ENCODE peak calls at places on chromosomes 5 and 9, in eight cellular contexts. M, P, O, D, K, U, Q and G are unnamed samples. For H3K9me3, the result is how much of the 10 kb centered on the place peaks cover.

GRCh38 chr9:129679537-129679936 is 14.1 kb downstream of the PRRX2 start:
- DNase-seq in Q (no peak), M (no peak), O (no peak), P (no peak), U (no peak), D (no peak), K (no peak), G (no peak)

GRCh38 chr9:84238652-84239051 is 101.9 kb downstream of the SLC28A3 start:
- DNase-seq in O (no peak), D (no peak), U (peak), Q (no peak), M (no peak), K (no peak), P (no peak), G (no peak)

GRCh38 chr5:61053937-61054336 is 108.3 kb downstream of the SMIM15 start:
- DNase-seq in M (no peak), Q (no peak), P (no peak), K (no peak), D (no peak), O (no peak), U (no peak), G (no peak)

GRCh38 chr5:92662741-92663140 is 918.3 kb downstream of the NR2F1-AS1 start:
- DNase-seq in M (no peak), P (no peak), D (no peak), Q (no peak), O (no peak), K (no peak), U (no peak), G (no peak)

GRCh38 chr5:157679801-157680200 is 8.5 kb downstream of the C5orf52 start:
- DNase-seq in U (no peak), O (no peak), M (no peak), D (no peak), K (no peak), P (no peak), Q (no peak), G (no peak)

GRCh38 chr5:153350192-153350883 is 140.1 kb upstream of the GRIA1 start:
- DNase-seq in Q (no peak), K (no peak), P (no peak), U (no peak), O (no peak), M (no peak), D (peak), G (no peak)

GRCh38 chr9:95757026-95757425 is 118.5 kb upstream of the ERCC6L2 start:
- DNase-seq in P (no peak), O (no peak), D (no peak), Q (no peak), U (no peak), K (no peak), M (no peak), G (no peak)

GRCh38 chr5:83925321-83925877 is 204.7 kb upstream of the HAPLN1 start:
- DNase-seq in P (no peak), K (no peak), D (no peak), O (no peak), M (no peak), Q (no peak), U (peak), G (no peak)

GRCh38 chr9:27572918-27573698 is at the start of gene C9orf72:
- DNase-seq in K (peak), P (peak), U (no peak), O (peak), Q (peak), D (peak), M (peak), G (peak)

GRCh38 chr9:114856210-114856941 is 50.5 kb upstream of the TNFSF15 start:
- DNase-seq in Q (no peak), M (no peak), O (no peak), U (no peak), K (no peak), D (no peak), P (peak), G (no peak)

GRCh38 chr5:137091473-137091872 is 407.7 kb downstream of the SPOCK1 start:
- DNase-seq in M (no peak), U (no peak), Q (no peak), O (no peak), D (peak), P (no peak), K (no peak), G (no peak)

GRCh38 chr5:181204561-181205401 is at the start of gene TRIM7:
- DNase-seq in K (peak), Q (peak), P (peak), O (no peak), D (peak), U (no peak), M (no peak), G (no peak)

GRCh38 chr9:15831384-15831783 is 278.5 kb downstream of the CCDC171 start:
- DNase-seq in M (no peak), O (no peak), U (no peak), P (no peak), K (no peak), D (no peak), Q (no peak), G (no peak)

GRCh38 chr9:106104887-106105286 is 410.5 kb downstream of the TMEM38B start:
- DNase-seq in Q (no peak), P (no peak), M (no peak), D (no peak), O (no peak), K (no peak), U (no peak), G (no peak)

GRCh38 chr9:76926324-76926731 is 20.4 kb upstream of the PRUNE2 start:
- DNase-seq in K (no peak), O (peak), M (no peak), U (no peak), P (no peak), D (no peak), Q (no peak), G (no peak)

GRCh38 chr5:88732181-88732633 is 150.8 kb downstream of the MEF2C start:
- DNase-seq in O (peak), K (peak), P (peak), D (no peak), M (peak), U (no peak), Q (no peak), G (no peak)

GRCh38 chr5:108661030-108661429 is 86.7 kb upstream of the FER start:
- DNase-seq in K (no peak), P (no peak), M (no peak), O (no peak), Q (no peak), U (no peak), D (no peak), G (no peak)

GRCh38 chr9:97735070-97735600 is 38.0 kb upstream of the XPA start:
- DNase-seq in D (no peak), O (no peak), Q (no peak), M (no peak), K (no peak), U (no peak), P (no peak), G (no peak)

GRCh38 chr5:158162479-158162878 is 303.5 kb upstream of the CLINT1 start:
- DNase-seq in P (no peak), Q (no peak), U (no peak), K (no peak), O (no peak), M (no peak), D (no peak), G (no peak)

GRCh38 chr9:78253285-78253684 is 17.4 kb downstream of the CEP78 start:
- DNase-seq in U (no peak), O (no peak), P (no peak), D (no peak), M (no peak), Q (no peak), K (no peak), G (no peak)

GRCh38 chr5:68740204-68740910 is 353.5 kb upstream of the SLC30A5 start:
- DNase-seq in K (no peak), U (no peak), P (no peak), Q (no peak), O (no peak), D (no peak), M (no peak), G (no peak)

GRCh38 chr5:134550271-134551214 is 25.1 kb downstream of the JADE2 start:
- DNase-seq in U (no peak), O (no peak), K (no peak), D (no peak), P (peak), Q (no peak), M (no peak), G (no peak)

GRCh38 chr9:20658677-20659473 is 25.2 kb upstream of the FOCAD start:
- DNase-seq in D (peak), U (no peak), K (no peak), O (no peak), Q (no peak), M (no peak), P (no peak), G (no peak)

GRCh38 chr5:24401767-24402166 is 243.0 kb downstream of the CDH10 start:
- DNase-seq in P (no peak), Q (no peak), U (no peak), D (no peak), O (no peak), K (no peak), M (no peak), G (no peak)

GRCh38 chr9:134996591-134997530 is 79.1 kb upstream of the FCN1 start:
- DNase-seq in O (no peak), U (no peak), Q (peak), M (no peak), P (no peak), K (no peak), D (no peak), G (no peak)

GRCh38 chr9:135002336-135002735 is 84.6 kb upstream of the FCN1 start:
- DNase-seq in P (no peak), U (no peak), O (no peak), K (no peak), M (no peak), Q (peak), D (no peak), G (no peak)

GRCh38 chr9:135001526-135001925 is 83.8 kb upstream of the FCN1 start:
- DNase-seq in M (no peak), P (no peak), Q (peak), D (no peak), O (no peak), K (no peak), U (no peak), G (no peak)

GRCh38 chr9:135004772-135005171 is 82.7 kb upstream of the OLFM1 start:
- DNase-seq in D (no peak), Q (no peak), M (no peak), K (no peak), P (no peak), U (no peak), O (no peak), G (no peak)

GRCh38 chr9:135000647-135001245 is 83.0 kb upstream of the FCN1 start:
- DNase-seq in M (no peak), P (no peak), K (no peak), Q (no peak), O (no peak), U (peak), D (peak), G (no peak)
- H3K9me3 ChIP-seq in M (under half), P (under half), K (under half), Q (under half), O (under half), U (under half), D (under half), G (under half)

DNA sequence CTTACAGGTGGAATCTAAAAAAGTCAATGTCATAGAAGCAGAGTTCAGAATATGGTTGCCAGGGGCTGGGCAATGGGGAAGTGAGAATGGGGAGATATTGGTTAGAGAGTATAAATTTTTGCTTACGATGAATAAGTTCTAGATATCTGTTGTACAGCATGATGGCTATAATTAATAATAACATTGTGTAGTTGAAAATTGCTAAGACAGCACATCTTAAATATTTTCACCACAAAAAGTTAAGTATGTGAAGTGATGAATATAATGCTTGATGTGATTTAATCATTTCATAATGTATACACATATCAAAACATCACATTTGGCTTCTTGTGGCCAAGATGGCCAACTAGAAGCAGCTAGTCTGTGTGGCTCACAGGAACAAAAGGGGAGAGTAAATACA is 425.9 kb upstream of the ACO1 start:
- DNase-seq in D (no peak), Q (no peak), M (no peak), U (no peak), O (no peak), K (no peak), P (no peak), G (no peak)
- H3K9me3 ChIP-seq in D (under half), Q (half or more), M (under half), U (under half), O (under half), K (under half), P (half or more), G (under half)

GRCh38 chr5:178421128-178421527 is 169.1 kb downstream of the COL23A1 start:
- DNase-seq in K (no peak), M (no peak), O (no peak), P (no peak), Q (no peak), D (no peak), U (no peak), G (no peak)
- H3K9me3 ChIP-seq in K (under half), M (under half), O (under half), P (under half), Q (under half), D (under half), U (under half), G (under half)

DNA sequence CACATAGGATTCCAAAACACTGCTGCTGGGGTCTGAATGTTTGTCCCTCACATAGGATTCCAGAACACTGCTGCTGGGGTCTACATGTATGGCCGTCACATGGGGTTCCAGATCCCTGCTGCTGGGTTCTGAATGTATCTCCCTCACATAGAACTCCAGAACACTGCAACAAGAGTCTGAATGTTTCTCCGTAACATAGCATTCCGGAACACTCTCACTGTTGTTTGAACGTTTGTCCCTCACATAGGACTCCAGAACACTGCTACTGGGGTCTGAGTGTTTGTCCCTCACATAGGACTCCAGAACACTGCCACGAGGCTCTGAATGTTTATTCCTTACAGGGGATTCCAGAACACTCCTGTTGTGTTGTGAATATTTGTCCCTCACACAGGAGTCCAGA is 216.8 kb downstream of the FOXD4L6 start:
- DNase-seq in D (no peak), O (no peak), P (no peak), U (no peak), M (no peak), K (no peak), Q (no peak), G (no peak)
- H3K9me3 ChIP-seq in D (half or more), O (half or more), P (half or more), U (under half), M (under half), K (half or more), Q (half or more), G (half or more)